ENCODE peak calls at places on chromosomes 2 and 18, in four cellular contexts. I, W, U and A are unnamed samples.

GRCh38 chr2:168500516-168500915 is 44.4 kb downstream of the CERS6 start:
- DNase-seq in I (no peak), W (no peak), U (no peak), A (no peak)

GRCh38 chr2:235050992-235051351 is 99.2 kb downstream of the SH3BP4 start:
- DNase-seq in I (no peak), W (no peak), U (no peak), A (peak; percentile 89)

GRCh38 chr2:7026740-7027139 is 109.5 kb downstream of the RNF144A start:
- DNase-seq in I (no peak), W (no peak), U (no peak), A (peak; percentile 49)

GRCh38 chr2:186771850-186772463 is 77.0 kb downstream of the ZSWIM2 start:
- DNase-seq in I (no peak), W (no peak), U (no peak), A (no peak)

GRCh38 chr2:173571887-173572680 is 217.4 kb downstream of the CDCA7 start:
- DNase-seq in I (no peak), W (no peak), U (no peak), A (no peak)

GRCh38 chr18:67730884-67731283 is 214.4 kb upstream of the DSEL start:
- DNase-seq in I (no peak), W (peak; percentile 1), U (no peak), A (no peak)

GRCh38 chr2:238761802-238762373 is 86.0 kb upstream of the TWIST2 start:
- DNase-seq in I (no peak), W (no peak), U (no peak), A (no peak)

GRCh38 chr2:24682357-24682756 is 110.8 kb downstream of the PTRHD1 start:
- DNase-seq in I (no peak), W (no peak), U (no peak), A (no peak)

DNA sequence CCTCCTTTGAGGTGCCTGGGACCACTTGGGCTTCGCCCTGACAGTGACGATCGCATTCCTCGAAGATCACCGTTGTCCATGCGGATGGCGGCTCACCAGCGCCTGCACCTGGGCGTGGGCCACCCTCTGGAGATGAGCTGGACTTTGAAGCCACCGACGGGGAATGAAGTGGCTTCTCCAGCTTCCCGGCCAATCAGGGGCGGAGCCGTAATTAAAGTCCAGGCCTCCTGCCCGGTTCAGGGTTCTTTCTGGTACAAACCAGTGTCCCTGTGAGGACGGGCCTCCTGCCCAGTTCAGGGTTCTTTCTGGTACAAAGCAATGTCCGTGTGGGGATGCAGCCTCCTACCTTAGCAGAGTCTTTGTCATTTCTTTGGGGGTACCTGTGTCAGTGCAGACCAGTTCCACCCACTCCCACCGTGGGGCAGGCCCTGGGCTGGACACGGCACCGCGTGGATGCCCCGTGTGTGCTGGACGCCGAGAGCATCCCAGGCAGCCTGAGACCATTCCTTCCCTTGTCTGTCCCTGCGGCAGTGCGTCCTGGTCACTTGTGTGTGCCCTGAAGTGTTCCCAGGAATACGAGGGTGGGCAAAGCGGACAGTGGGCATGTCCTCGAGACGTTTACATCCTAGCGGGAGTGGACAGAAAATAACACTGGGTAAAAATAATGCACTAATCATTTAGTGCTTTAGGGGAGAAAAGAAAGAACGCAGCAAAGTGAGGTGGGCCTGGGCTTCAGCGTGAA is 55.0 kb downstream of the KCNG2 start:
- DNase-seq in I (no peak), W (no peak), U (no peak), A (no peak)
- TF ChIP-seq USF2 in I (no peak), W (no peak), U (no peak), A (no peak)

DNA sequence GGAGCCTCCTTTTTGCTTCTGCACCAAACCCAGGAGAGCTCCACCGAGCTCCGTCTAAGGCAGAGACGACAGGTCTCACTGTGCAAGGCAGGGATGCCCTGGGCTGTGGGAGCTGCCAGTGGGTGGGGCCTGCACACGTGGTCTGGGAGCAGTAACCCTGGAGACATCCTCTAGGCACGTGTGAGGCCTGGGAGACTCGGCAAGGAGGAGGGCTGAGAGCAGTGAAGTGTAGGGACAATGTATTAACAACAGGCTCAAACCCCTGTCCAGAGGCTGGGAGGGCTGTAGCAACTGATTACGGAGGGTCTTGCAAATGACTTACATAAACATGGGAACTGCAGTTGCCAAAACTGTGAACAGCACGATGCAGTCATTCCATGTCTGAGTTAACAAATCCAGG is 45.1 kb downstream of the CYP27C1 start:
- DNase-seq in I (no peak), W (no peak), U (no peak), A (peak; percentile 50)
- TF ChIP-seq USF2 in I (no peak), W (peak; percentile 37), U (no peak), A (no peak)

GRCh38 chr2:1756456-1756855 is 12.1 kb upstream of the PXDN start:
- DNase-seq in I (no peak), W (no peak), U (no peak), A (no peak)

GRCh38 chr2:1757567-1757966 is 13.3 kb upstream of the PXDN start:
- DNase-seq in I (no peak), W (no peak), U (no peak), A (no peak)

GRCh38 chr2:1754046-1754445 is 9.7 kb upstream of the PXDN start:
- DNase-seq in I (no peak), W (no peak), U (no peak), A (no peak)

GRCh38 chr2:1754461-1755170 is 10.3 kb upstream of the PXDN start:
- DNase-seq in I (no peak), W (no peak), U (no peak), A (no peak)

GRCh38 chr2:1755436-1756191 is 11.3 kb upstream of the PXDN start:
- DNase-seq in I (no peak), W (no peak), U (no peak), A (no peak)
- TF ChIP-seq USF2 in I (no peak), W (no peak), U (no peak), A (no peak)

GRCh38 chr2:128381001-128381938 is 62.6 kb upstream of the HS6ST1 start:
- DNase-seq in I (no peak), W (no peak), U (no peak), A (peak; percentile 61)
- TF ChIP-seq USF2 in I (no peak), W (no peak), U (no peak), A (no peak)

DNA sequence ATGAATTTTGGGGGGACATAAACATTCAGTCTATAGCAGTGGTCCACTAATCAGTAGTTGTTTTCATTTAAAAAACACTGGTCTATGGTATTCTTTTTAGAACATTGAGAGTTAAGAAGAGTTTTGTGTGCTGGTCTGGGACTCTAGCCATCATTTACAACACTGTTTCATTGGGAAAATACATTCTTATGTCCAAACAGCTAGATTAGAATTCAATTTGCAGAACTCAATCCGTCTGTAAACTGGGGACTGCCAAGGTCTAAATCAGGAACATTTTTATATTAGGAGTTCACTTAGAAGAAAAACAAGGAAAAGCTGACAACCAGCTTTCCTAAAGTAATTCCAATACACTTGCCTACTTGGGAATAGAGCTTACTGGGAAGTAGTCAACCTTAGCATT is 91.5 kb upstream of the RNF152 start:
- DNase-seq in I (no peak), W (no peak), U (no peak), A (no peak)
- TF ChIP-seq USF2 in I (no peak), W (no peak), U (no peak), A (no peak)

GRCh38 chr2:100248044-100248330 is 74.3 kb downstream of the LONRF2 start:
- DNase-seq in I (no peak), W (no peak), U (no peak), A (no peak)

GRCh38 chr2:100248971-100249370 is 73.3 kb downstream of the LONRF2 start:
- DNase-seq in I (no peak), W (no peak), U (no peak), A (no peak)

GRCh38 chr2:100253786-100254185 is 68.5 kb downstream of the LONRF2 start:
- DNase-seq in I (no peak), W (no peak), U (no peak), A (no peak)

GRCh38 chr2:100252811-100253698 is 69.2 kb downstream of the LONRF2 start:
- DNase-seq in I (no peak), W (no peak), U (no peak), A (no peak)

GRCh38 chr2:100250645-100251044 is 71.7 kb downstream of the LONRF2 start:
- DNase-seq in I (no peak), W (no peak), U (no peak), A (no peak)
- TF ChIP-seq USF2 in I (no peak), W (no peak), U (no peak), A (no peak)

DNA sequence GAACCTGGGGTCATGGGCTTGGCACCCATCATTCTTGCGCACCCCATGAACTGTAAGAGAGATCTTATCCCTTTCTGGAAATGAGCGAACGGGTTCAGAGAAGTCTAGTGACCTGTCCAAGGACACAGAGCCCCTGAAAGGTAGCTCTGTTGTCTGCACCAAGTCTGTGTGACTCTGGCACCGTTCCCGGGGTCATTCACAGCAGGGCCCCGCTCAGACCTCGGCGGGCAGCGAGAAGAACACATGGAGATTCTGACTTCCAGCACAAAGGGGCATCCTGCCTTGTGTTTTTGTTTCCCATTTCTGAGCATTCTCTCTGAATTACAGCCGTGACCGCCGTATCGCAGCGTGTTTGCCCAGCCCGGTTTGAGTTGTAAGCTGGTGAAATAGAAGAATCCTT is 231.7 kb downstream of the KLHL29 start:
- DNase-seq in I (no peak), W (no peak), U (no peak), A (no peak)
- TF ChIP-seq USF2 in I (no peak), W (no peak), U (no peak), A (no peak)

GRCh38 chr2:120472891-120473309 is 127.0 kb downstream of the INHBB start:
- DNase-seq in I (no peak), W (no peak), U (no peak), A (no peak)
- TF ChIP-seq USF2 in I (no peak), W (no peak), U (no peak), A (no peak)

GRCh38 chr2:152376968-152377367 is 42.0 kb downstream of the FMNL2 start:
- DNase-seq in I (no peak), W (no peak), U (no peak), A (no peak)
- TF ChIP-seq USF2 in I (no peak), W (no peak), U (no peak), A (no peak)